ENCODE peak calls at places on chromosomes 4 and X, in five cellular contexts. One of them, this sample, is unnamed.

GRCh38 chrX:151754042-151754419 is 19.5 kb downstream of the CNGA2 start:
- DNase-seq in upper lobe of right lung: no peak
- DNase-seq in naive thymus-derived CD4-positive, alpha-beta T cell: no peak
- DNase-seq in CD8-positive, alpha-beta memory T cell: no peak
- DNase-seq in ascending aorta: no peak
- DNase-seq in this sample: no peak

GRCh38 chr4:3472411-3473141 is 9.5 kb downstream of the DOK7 start:
- DNase-seq in upper lobe of right lung: no peak
- DNase-seq in naive thymus-derived CD4-positive, alpha-beta T cell: no peak
- DNase-seq in CD8-positive, alpha-beta memory T cell: no peak
- DNase-seq in ascending aorta: no peak
- DNase-seq in this sample: no peak

GRCh38 chr4:185396724-185397402 is at the start of gene ANKRD37:
- DNase-seq in upper lobe of right lung: peak; percentile 74
- DNase-seq in naive thymus-derived CD4-positive, alpha-beta T cell: no peak
- DNase-seq in CD8-positive, alpha-beta memory T cell: no peak
- DNase-seq in ascending aorta: peak; percentile 79
- DNase-seq in this sample: no peak

GRCh38 chr4:93319011-93319410 is 509.5 kb upstream of the ATOH1 start:
- DNase-seq in upper lobe of right lung: no peak
- DNase-seq in naive thymus-derived CD4-positive, alpha-beta T cell: no peak
- DNase-seq in CD8-positive, alpha-beta memory T cell: no peak
- DNase-seq in ascending aorta: no peak
- DNase-seq in this sample: no peak

GRCh38 chrX:110435191-110435590 is 76.5 kb downstream of the RTL9 start:
- DNase-seq in upper lobe of right lung: no peak
- DNase-seq in naive thymus-derived CD4-positive, alpha-beta T cell: no peak
- DNase-seq in CD8-positive, alpha-beta memory T cell: no peak
- DNase-seq in ascending aorta: no peak
- DNase-seq in this sample: no peak

GRCh38 chrX:56783450-56783831 is 54.4 kb downstream of the NBDY start:
- DNase-seq in upper lobe of right lung: no peak
- DNase-seq in naive thymus-derived CD4-positive, alpha-beta T cell: peak; percentile 86
- DNase-seq in CD8-positive, alpha-beta memory T cell: peak; percentile 75
- DNase-seq in ascending aorta: peak; percentile 88
- DNase-seq in this sample: no peak

GRCh38 chr4:95949136-95949765 is 109.4 kb downstream of the PDHA2 start:
- DNase-seq in upper lobe of right lung: no peak
- DNase-seq in naive thymus-derived CD4-positive, alpha-beta T cell: no peak
- DNase-seq in CD8-positive, alpha-beta memory T cell: no peak
- DNase-seq in ascending aorta: no peak
- DNase-seq in this sample: no peak

GRCh38 chr4:139076016-139076744 is 60.6 kb downstream of the NOCT start:
- DNase-seq in upper lobe of right lung: no peak
- DNase-seq in naive thymus-derived CD4-positive, alpha-beta T cell: no peak
- DNase-seq in CD8-positive, alpha-beta memory T cell: no peak
- DNase-seq in ascending aorta: no peak
- DNase-seq in this sample: no peak

GRCh38 chr4:138110815-138111214 is 131.3 kb downstream of the SLC7A11 start:
- DNase-seq in upper lobe of right lung: no peak
- DNase-seq in naive thymus-derived CD4-positive, alpha-beta T cell: no peak
- DNase-seq in CD8-positive, alpha-beta memory T cell: no peak
- DNase-seq in ascending aorta: no peak
- DNase-seq in this sample: no peak

GRCh38 chr4:53858744-53859143 is 205.7 kb downstream of the CHIC2 start:
- DNase-seq in upper lobe of right lung: no peak
- DNase-seq in naive thymus-derived CD4-positive, alpha-beta T cell: no peak
- DNase-seq in CD8-positive, alpha-beta memory T cell: no peak
- DNase-seq in ascending aorta: no peak
- DNase-seq in this sample: no peak

GRCh38 chr4:119894650-119895208 is 171.9 kb downstream of the MAD2L1 start:
- DNase-seq in upper lobe of right lung: no peak
- DNase-seq in naive thymus-derived CD4-positive, alpha-beta T cell: no peak
- DNase-seq in CD8-positive, alpha-beta memory T cell: no peak
- DNase-seq in ascending aorta: no peak
- DNase-seq in this sample: no peak
- H3K27ac ChIP-seq in upper lobe of right lung: no peak overlapping the region
- H3K27ac ChIP-seq in naive thymus-derived CD4-positive, alpha-beta T cell: no peak overlapping the region
- H3K27ac ChIP-seq in CD8-positive, alpha-beta memory T cell: no peak overlapping the region
- H3K27ac ChIP-seq in ascending aorta: no peak overlapping the region
- H3K27ac ChIP-seq in this sample: no peak overlapping the region

GRCh38 chr4:6916587-6917444 is 7.2 kb downstream of the TBC1D14 start:
- DNase-seq in upper lobe of right lung: no peak
- DNase-seq in naive thymus-derived CD4-positive, alpha-beta T cell: no peak
- DNase-seq in CD8-positive, alpha-beta memory T cell: no peak
- DNase-seq in ascending aorta: no peak
- DNase-seq in this sample: peak; percentile 83
- H3K4me3 ChIP-seq in upper lobe of right lung: no peak overlapping the region
- H3K4me3 ChIP-seq in naive thymus-derived CD4-positive, alpha-beta T cell: peak overlapping the region; percentile 24
- H3K4me3 ChIP-seq in CD8-positive, alpha-beta memory T cell: peak overlapping the region; percentile 20
- H3K4me3 ChIP-seq in ascending aorta: no peak overlapping the region
- H3K4me3 ChIP-seq in this sample: no peak overlapping the region

DNA sequence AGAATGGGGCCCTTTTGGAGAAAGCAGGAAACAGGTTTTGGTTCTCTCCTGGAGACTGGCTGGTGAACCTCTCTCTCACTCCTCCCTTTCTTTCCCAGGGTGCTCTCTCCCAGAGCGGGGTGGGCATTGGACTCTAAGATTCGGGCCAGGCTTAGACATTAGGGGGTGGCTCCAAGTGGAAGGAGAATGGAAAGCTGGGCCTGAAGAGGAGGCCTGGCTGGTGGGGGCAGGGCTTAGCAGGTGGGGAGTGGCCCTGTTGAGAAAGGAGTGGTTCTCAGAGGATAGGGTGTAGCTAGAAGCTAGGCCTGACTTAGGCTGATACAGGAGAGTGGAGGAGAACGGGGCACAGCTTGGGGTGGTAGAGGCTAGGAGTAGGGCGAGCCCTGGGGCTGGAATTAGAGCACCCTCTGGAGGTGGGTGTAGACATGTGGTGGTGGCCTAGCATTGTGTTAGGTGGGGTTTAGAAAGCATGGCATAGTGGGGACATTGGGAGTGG is 5.7 kb downstream of the PLP2 start:
- DNase-seq in upper lobe of right lung: no peak
- DNase-seq in naive thymus-derived CD4-positive, alpha-beta T cell: no peak
- DNase-seq in CD8-positive, alpha-beta memory T cell: no peak
- DNase-seq in ascending aorta: no peak
- DNase-seq in this sample: no peak
- H3K27ac ChIP-seq in upper lobe of right lung: no peak overlapping the region
- H3K27ac ChIP-seq in naive thymus-derived CD4-positive, alpha-beta T cell: no peak overlapping the region
- H3K27ac ChIP-seq in CD8-positive, alpha-beta memory T cell: no peak overlapping the region
- H3K27ac ChIP-seq in ascending aorta: peak overlapping the region; percentile 43
- H3K27ac ChIP-seq in this sample: peak overlapping the region; percentile 30

GRCh38 chr4:70737006-70737405 is 15.2 kb downstream of the RUFY3 start:
- DNase-seq in upper lobe of right lung: no peak
- DNase-seq in naive thymus-derived CD4-positive, alpha-beta T cell: peak; percentile 69
- DNase-seq in CD8-positive, alpha-beta memory T cell: peak; percentile 14
- DNase-seq in ascending aorta: no peak
- DNase-seq in this sample: no peak
- H3K4me3 ChIP-seq in upper lobe of right lung: no peak overlapping the region
- H3K4me3 ChIP-seq in naive thymus-derived CD4-positive, alpha-beta T cell: peak overlapping the region; percentile 2
- H3K4me3 ChIP-seq in CD8-positive, alpha-beta memory T cell: peak overlapping the region; percentile 14
- H3K4me3 ChIP-seq in ascending aorta: no peak overlapping the region
- H3K4me3 ChIP-seq in this sample: no peak overlapping the region

GRCh38 chrX:44253573-44253942 is 89.9 kb downstream of the EFHC2 start:
- DNase-seq in upper lobe of right lung: no peak
- DNase-seq in naive thymus-derived CD4-positive, alpha-beta T cell: no peak
- DNase-seq in CD8-positive, alpha-beta memory T cell: no peak
- DNase-seq in ascending aorta: no peak
- DNase-seq in this sample: no peak
- H3K27ac ChIP-seq in upper lobe of right lung: no peak overlapping the region
- H3K27ac ChIP-seq in naive thymus-derived CD4-positive, alpha-beta T cell: peak overlapping the region; percentile 56
- H3K27ac ChIP-seq in CD8-positive, alpha-beta memory T cell: peak overlapping the region; percentile 43
- H3K27ac ChIP-seq in ascending aorta: no peak overlapping the region
- H3K27ac ChIP-seq in this sample: no peak overlapping the region

GRCh38 chr4:119104644-119105273 is 30.9 kb upstream of the MYOZ2 start:
- DNase-seq in upper lobe of right lung: no peak
- DNase-seq in naive thymus-derived CD4-positive, alpha-beta T cell: no peak
- DNase-seq in CD8-positive, alpha-beta memory T cell: no peak
- DNase-seq in ascending aorta: no peak
- DNase-seq in this sample: no peak
- H3K4me3 ChIP-seq in upper lobe of right lung: no peak overlapping the region
- H3K4me3 ChIP-seq in naive thymus-derived CD4-positive, alpha-beta T cell: no peak overlapping the region
- H3K4me3 ChIP-seq in CD8-positive, alpha-beta memory T cell: no peak overlapping the region
- H3K4me3 ChIP-seq in ascending aorta: no peak overlapping the region
- H3K4me3 ChIP-seq in this sample: no peak overlapping the region

DNA sequence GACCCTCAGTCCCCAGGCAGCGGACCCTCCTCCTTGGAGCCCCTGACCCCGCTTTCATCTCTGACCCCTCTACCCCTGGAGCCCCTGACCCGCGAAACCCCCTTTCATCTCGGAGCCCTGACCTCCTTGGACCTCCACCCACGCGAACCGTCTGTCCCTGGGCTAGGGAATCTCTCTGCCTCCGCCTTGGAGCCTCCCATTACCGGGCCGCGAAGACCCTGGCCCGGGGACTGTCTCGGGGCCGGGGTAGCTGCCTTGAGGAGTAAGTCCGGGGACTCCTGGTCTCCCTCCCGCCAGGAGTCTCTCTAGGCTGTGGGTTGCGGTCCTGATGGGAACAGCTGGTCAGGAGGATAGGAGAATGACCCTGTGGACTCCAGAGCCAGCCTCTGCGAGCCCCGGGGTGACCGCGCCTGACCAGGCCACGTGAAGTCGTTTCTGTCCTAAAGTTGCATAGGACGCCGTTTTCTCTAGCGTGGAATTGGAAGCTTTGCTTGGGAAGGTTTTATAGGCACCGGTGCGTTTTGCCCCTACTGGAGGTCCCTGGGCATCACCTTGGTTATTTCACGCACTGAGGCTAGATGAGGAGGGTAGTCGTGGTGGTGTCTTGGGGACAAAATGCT is 824 bp downstream of the TBC1D14 start:
- DNase-seq in upper lobe of right lung: no peak
- DNase-seq in naive thymus-derived CD4-positive, alpha-beta T cell: no peak
- DNase-seq in CD8-positive, alpha-beta memory T cell: no peak
- DNase-seq in ascending aorta: no peak
- DNase-seq in this sample: peak; percentile 66
- H3K27ac ChIP-seq in upper lobe of right lung: peak overlapping the region; percentile 63
- H3K27ac ChIP-seq in naive thymus-derived CD4-positive, alpha-beta T cell: peak overlapping the region; percentile 72
- H3K27ac ChIP-seq in CD8-positive, alpha-beta memory T cell: peak overlapping the region; percentile 77
- H3K27ac ChIP-seq in ascending aorta: peak overlapping the region; percentile 50
- H3K27ac ChIP-seq in this sample: peak overlapping the region; percentile 98

GRCh38 chrX:67544281-67544680 is 460 bp downstream of the AR start:
- DNase-seq in upper lobe of right lung: peak; percentile 62
- DNase-seq in naive thymus-derived CD4-positive, alpha-beta T cell: no peak
- DNase-seq in CD8-positive, alpha-beta memory T cell: no peak
- DNase-seq in ascending aorta: no peak
- DNase-seq in this sample: no peak

GRCh38 chrX:67546496-67547423 is 2.9 kb downstream of the AR start:
- DNase-seq in upper lobe of right lung: no peak
- DNase-seq in naive thymus-derived CD4-positive, alpha-beta T cell: no peak
- DNase-seq in CD8-positive, alpha-beta memory T cell: no peak
- DNase-seq in ascending aorta: no peak
- DNase-seq in this sample: peak; percentile 15

GRCh38 chrX:67543818-67544217 is at the start of gene AR:
- DNase-seq in upper lobe of right lung: peak; percentile 83
- DNase-seq in naive thymus-derived CD4-positive, alpha-beta T cell: no peak
- DNase-seq in CD8-positive, alpha-beta memory T cell: no peak
- DNase-seq in ascending aorta: peak; percentile 83
- DNase-seq in this sample: no peak

GRCh38 chrX:67545772-67546495 is 2.1 kb downstream of the AR start:
- DNase-seq in upper lobe of right lung: peak; percentile 64
- DNase-seq in naive thymus-derived CD4-positive, alpha-beta T cell: no peak
- DNase-seq in CD8-positive, alpha-beta memory T cell: no peak
- DNase-seq in ascending aorta: peak; percentile 65
- DNase-seq in this sample: no peak

GRCh38 chrX:67544871-67545771 is 1.3 kb downstream of the AR start:
- DNase-seq in upper lobe of right lung: peak; percentile 64
- DNase-seq in naive thymus-derived CD4-positive, alpha-beta T cell: no peak
- DNase-seq in CD8-positive, alpha-beta memory T cell: no peak
- DNase-seq in ascending aorta: no peak
- DNase-seq in this sample: no peak
- H3K4me3 ChIP-seq in upper lobe of right lung: peak overlapping the region; percentile 45
- H3K4me3 ChIP-seq in naive thymus-derived CD4-positive, alpha-beta T cell: no peak overlapping the region
- H3K4me3 ChIP-seq in CD8-positive, alpha-beta memory T cell: no peak overlapping the region
- H3K4me3 ChIP-seq in ascending aorta: peak overlapping the region; percentile 42
- H3K4me3 ChIP-seq in this sample: peak overlapping the region; percentile 38

GRCh38 chr4:113541933-113542332 is 219.6 kb downstream of the CAMK2D start:
- DNase-seq in upper lobe of right lung: no peak
- DNase-seq in naive thymus-derived CD4-positive, alpha-beta T cell: no peak
- DNase-seq in CD8-positive, alpha-beta memory T cell: no peak
- DNase-seq in ascending aorta: no peak
- DNase-seq in this sample: no peak
- H3K27ac ChIP-seq in upper lobe of right lung: no peak overlapping the region
- H3K27ac ChIP-seq in naive thymus-derived CD4-positive, alpha-beta T cell: no peak overlapping the region
- H3K27ac ChIP-seq in CD8-positive, alpha-beta memory T cell: no peak overlapping the region
- H3K27ac ChIP-seq in ascending aorta: no peak overlapping the region
- H3K27ac ChIP-seq in this sample: no peak overlapping the region

GRCh38 chr4:174277433-174277832 is 6.0 kb downstream of the FBXO8 start:
- DNase-seq in upper lobe of right lung: no peak
- DNase-seq in naive thymus-derived CD4-positive, alpha-beta T cell: no peak
- DNase-seq in CD8-positive, alpha-beta memory T cell: no peak
- DNase-seq in ascending aorta: no peak
- DNase-seq in this sample: no peak
- H3K4me3 ChIP-seq in upper lobe of right lung: no peak overlapping the region
- H3K4me3 ChIP-seq in naive thymus-derived CD4-positive, alpha-beta T cell: no peak overlapping the region
- H3K4me3 ChIP-seq in CD8-positive, alpha-beta memory T cell: no peak overlapping the region
- H3K4me3 ChIP-seq in ascending aorta: no peak overlapping the region
- H3K4me3 ChIP-seq in this sample: no peak overlapping the region